ENCODE peak calls at places on chromosomes 13 and 19, in nine cellular contexts. G, H, C, O, R, L, D, P and T are unnamed samples.

GRCh38 chr19:12680034-12680433 is 1.6 kb downstream of the DHPS start:
- DNase-seq in O (no peak), D (no peak), G (no peak), H (no peak), P (no peak), R (no peak), L (no peak), C (no peak), T (no peak)

GRCh38 chr13:24263652-24264051 is 45.7 kb upstream of the C1QTNF9 start:
- DNase-seq in P (no peak), O (no peak), G (no peak), C (no peak), L (no peak), D (peak), R (no peak), H (peak), T (no peak)

GRCh38 chr13:23506821-23507210 is 63.4 kb upstream of the TNFRSF19 start:
- DNase-seq in L (no peak), D (peak), H (peak), G (peak), P (no peak), O (peak), C (no peak), R (no peak), T (no peak)

GRCh38 chr19:3163230-3163886 is 15.2 kb upstream of the S1PR4 start:
- DNase-seq in R (peak), G (no peak), C (peak), D (peak), O (peak), L (peak), H (peak), P (peak), T (peak)

GRCh38 chr19:14091086-14091884 is 734 bp upstream of the SAMD1 start:
- DNase-seq in O (peak), H (peak), D (peak), C (peak), R (peak), G (no peak), L (peak), P (peak), T (peak)

GRCh38 chr13:99969934-99970760 is 1.4 kb downstream of the ZIC5 start:
- DNase-seq in L (no peak), G (no peak), P (no peak), H (no peak), D (no peak), O (no peak), C (peak), R (no peak), T (peak)

GRCh38 chr19:13505761-13506549 is at the start of gene CACNA1A:
- DNase-seq in H (peak), L (no peak), R (peak), P (no peak), C (peak), G (no peak), O (no peak), D (peak), T (peak)

GRCh38 chr13:113557013-113557412 is 27.5 kb upstream of the TFDP1 start:
- DNase-seq in C (no peak), R (no peak), D (no peak), H (no peak), G (no peak), P (no peak), L (no peak), O (no peak), T (no peak)

GRCh38 chr19:28213476-28214082 is 999.4 kb downstream of the UQCRFS1 start:
- DNase-seq in C (no peak), P (no peak), D (peak), H (no peak), R (no peak), G (no peak), L (no peak), O (peak), T (peak)

GRCh38 chr19:35869327-35870123 is 1.2 kb downstream of the APLP1 start:
- DNase-seq in P (peak), D (peak), H (peak), O (peak), R (peak), L (peak), C (peak), G (no peak), T (peak)

GRCh38 chr19:48738557-48739399 is 1.6 kb downstream of the RASIP1 start:
- DNase-seq in P (peak), O (peak), D (peak), R (peak), L (peak), G (peak), H (peak), C (peak), T (peak)

GRCh38 chr19:20313894-20314293 is 146.9 kb downstream of the ZNF486 start:
- DNase-seq in O (no peak), C (no peak), P (no peak), L (no peak), R (no peak), D (no peak), H (no peak), G (no peak), T (no peak)

GRCh38 chr13:100673831-100674362 is 698 bp downstream of the TMTC4 start:
- DNase-seq in L (peak), O (peak), H (peak), P (peak), D (peak), G (peak), R (no peak), C (no peak), T (peak)

GRCh38 chr19:46350029-46350757 is 3.3 kb downstream of the PPP5C start:
- DNase-seq in C (no peak), D (no peak), H (no peak), O (no peak), P (no peak), R (no peak), L (no peak), G (no peak), T (no peak)

GRCh38 chr19:33280351-33280921 is 21.9 kb downstream of the CEBPA start:
- DNase-seq in H (no peak), C (no peak), O (no peak), R (no peak), L (peak), G (no peak), D (no peak), P (no peak), T (no peak)